ENCODE peak calls at places on chromosomes 2 and 18, in eight cellular contexts. R, W, V, F, M, P, O and Q are unnamed samples.

GRCh38 chr2:120415728-120416509 is 70.0 kb downstream of the INHBB start:
- DNase-seq in R (no peak), F (no peak), W (no peak), V (no peak), P (no peak), M (no peak), O (no peak), Q (no peak)

GRCh38 chr2:160670618-160671017 is 177.0 kb upstream of the RBMS1 start:
- DNase-seq in W (no peak), M (no peak), F (no peak), V (no peak), O (no peak), P (no peak), R (no peak), Q (no peak)

GRCh38 chr2:109066501-109066900 is 62.5 kb upstream of the SH3RF3 start:
- DNase-seq in F (no peak), V (no peak), M (no peak), O (no peak), P (no peak), W (no peak), R (no peak), Q (no peak)

GRCh38 chr18:11512096-11513030 is 97.0 kb upstream of the SLC35G4 start:
- DNase-seq in F (no peak), P (no peak), V (no peak), W (no peak), M (no peak), R (no peak), O (no peak), Q (no peak)

GRCh38 chr2:106886916-106887758 is 1.2 kb upstream of the ST6GAL2 start:
- DNase-seq in M (no peak), V (no peak), O (no peak), W (no peak), P (peak; percentile 21), F (no peak), R (no peak), Q (no peak)

GRCh38 chr2:128227862-128228261 is 90.8 kb downstream of the HS6ST1 start:
- DNase-seq in O (no peak), R (no peak), M (no peak), P (no peak), W (no peak), V (no peak), F (no peak), Q (no peak)

GRCh38 chr2:32647180-32647651 is 19.4 kb downstream of the TTC27 start:
- DNase-seq in P (peak; percentile 69), O (no peak), R (no peak), W (no peak), F (no peak), V (no peak), M (peak; percentile 59), Q (no peak)

GRCh38 chr18:28075501-28075900 is 101.4 kb downstream of the CDH2 start:
- DNase-seq in M (no peak), P (no peak), W (no peak), R (no peak), F (no peak), O (no peak), V (no peak), Q (no peak)

GRCh38 chr2:240557808-240558207 is at the start of gene ANKMY1:
- DNase-seq in P (peak; percentile 96), W (no peak), V (peak; percentile 70), R (no peak), M (peak; percentile 92), F (no peak), O (no peak), Q (no peak)